ENCODE peak calls at places on chromosomes 12 and 14, in six cellular contexts. S, D, Z, I, L and N are unnamed samples.

GRCh38 chr14:54374117-54374884 is 22.5 kb upstream of the CDKN3 start:
- DNase-seq in S (no peak), D (no peak), Z (no peak), I (peak), L (no peak), N (no peak)

GRCh38 chr14:96583605-96584041 is 81.4 kb downstream of the PAPOLA start:
- DNase-seq in S (no peak), D (no peak), Z (no peak), I (no peak), L (no peak), N (no peak)

GRCh38 chr14:71621276-71621675 is 311.0 kb upstream of the RGS6 start:
- DNase-seq in S (no peak), D (no peak), Z (peak), I (peak), L (peak), N (no peak)

GRCh38 chr12:92185052-92185451 is 39.4 kb upstream of the BTG1 start:
- DNase-seq in S (no peak), D (no peak), Z (no peak), I (no peak), L (no peak), N (no peak)

GRCh38 chr14:53764846-53765245 is 191.8 kb downstream of the BMP4 start:
- DNase-seq in S (no peak), D (no peak), Z (no peak), I (no peak), L (no peak), N (no peak)

GRCh38 chr12:68750506-68750905 is 4.5 kb downstream of the SLC35E3 start:
- DNase-seq in S (no peak), D (no peak), Z (no peak), I (peak), L (no peak), N (no peak)

GRCh38 chr14:31449971-31450610 is 7.2 kb downstream of the DTD2 start:
- DNase-seq in S (peak), D (no peak), Z (peak), I (peak), L (peak), N (peak)

GRCh38 chr12:1797991-1798733 is 22.2 kb upstream of the LRTM2 start:
- DNase-seq in S (no peak), D (no peak), Z (no peak), I (no peak), L (no peak), N (no peak)

GRCh38 chr12:31651893-31652521 is 7.5 kb upstream of the ETFBKMT start:
- DNase-seq in S (peak), D (no peak), Z (no peak), I (no peak), L (no peak), N (peak)

GRCh38 chr12:27161458-27162228 is 79.3 kb upstream of the C12orf71 start:
- DNase-seq in S (no peak), D (no peak), Z (no peak), I (no peak), L (no peak), N (no peak)

GRCh38 chr12:6221146-6221545 is 20.9 kb downstream of the CD9 start:
- DNase-seq in S (no peak), D (no peak), Z (no peak), I (no peak), L (no peak), N (no peak)

GRCh38 chr12:57836442-57837375 is 9.8 kb downstream of the CTDSP2 start:
- DNase-seq in S (no peak), D (peak), Z (peak), I (peak), L (peak), N (peak)

GRCh38 chr12:28954333-28954732 is 194.7 kb upstream of the FAR2 start:
- DNase-seq in S (no peak), D (no peak), Z (no peak), I (peak), L (peak), N (no peak)

GRCh38 chr12:131399000-131399399 is 311.9 kb upstream of the SFSWAP start:
- DNase-seq in S (no peak), D (no peak), Z (no peak), I (no peak), L (no peak), N (no peak)

GRCh38 chr12:45878630-45879255 is 111.6 kb downstream of the SCAF11 start:
- DNase-seq in S (no peak), D (no peak), Z (no peak), I (peak), L (peak), N (no peak)

GRCh38 chr12:89707992-89708792 is 446 bp downstream of the ATP2B1 start:
- DNase-seq in S (peak), D (peak), Z (peak), I (peak), L (peak), N (peak)

GRCh38 chr12:66417217-66417616 is 114.9 kb downstream of the HELB start:
- DNase-seq in S (no peak), D (no peak), Z (no peak), I (no peak), L (no peak), N (no peak)

GRCh38 chr14:91140672-91141071 is 26.8 kb downstream of the DGLUCY start:
- DNase-seq in S (no peak), D (no peak), Z (peak), I (no peak), L (peak), N (peak)

GRCh38 chr12:109715310-109716091 is 1.9 kb downstream of the FAM222A start:
- DNase-seq in S (no peak), D (peak), Z (no peak), I (no peak), L (no peak), N (peak)

GRCh38 chr12:26121841-26122680 is 2.8 kb downstream of the BHLHE41 start:
- DNase-seq in S (no peak), D (peak), Z (no peak), I (peak), L (no peak), N (peak)